ENCODE peak calls at places on chromosomes 12 and 14, in nine cellular contexts. One of them, this sample, is unnamed. For H3K36me3, the result is how much of the 10 kb centered on the place peaks cover.

GRCh38 chr14:20516921-20517320 is 11.6 kb downstream of the RNASE10 start:
- DNase-seq in cardiac muscle cell: no peak
- DNase-seq in PC-3: peak
- DNase-seq in heart left ventricle: no peak
- DNase-seq in tibial nerve: no peak
- DNase-seq in uterus: no peak
- DNase-seq in CD8-positive, alpha-beta T cell: no peak
- DNase-seq in left lung: no peak
- DNase-seq in Panc1: no peak
- DNase-seq in this sample: no peak

GRCh38 chr12:120055639-120056038 is 60.9 kb downstream of the RAB35 start:
- DNase-seq in cardiac muscle cell: no peak
- DNase-seq in PC-3: no peak
- DNase-seq in heart left ventricle: no peak
- DNase-seq in tibial nerve: no peak
- DNase-seq in uterus: no peak
- DNase-seq in CD8-positive, alpha-beta T cell: no peak
- DNase-seq in left lung: no peak
- DNase-seq in Panc1: no peak
- DNase-seq in this sample: no peak

GRCh38 chr14:83847102-83847501 is 1682.8 kb upstream of the FLRT2 start:
- DNase-seq in cardiac muscle cell: no peak
- DNase-seq in PC-3: no peak
- DNase-seq in heart left ventricle: no peak
- DNase-seq in tibial nerve: no peak
- DNase-seq in uterus: no peak
- DNase-seq in CD8-positive, alpha-beta T cell: no peak
- DNase-seq in left lung: no peak
- DNase-seq in Panc1: no peak
- DNase-seq in this sample: no peak

GRCh38 chr12:108666326-108666995 is 32.8 kb upstream of the SELPLG start:
- DNase-seq in cardiac muscle cell: no peak
- DNase-seq in PC-3: no peak
- DNase-seq in heart left ventricle: no peak
- DNase-seq in tibial nerve: peak
- DNase-seq in uterus: peak
- DNase-seq in CD8-positive, alpha-beta T cell: no peak
- DNase-seq in left lung: no peak
- DNase-seq in Panc1: no peak
- DNase-seq in this sample: no peak

GRCh38 chr12:111444706-111445310 is 39.1 kb downstream of the SH2B3 start:
- DNase-seq in cardiac muscle cell: peak
- DNase-seq in PC-3: no peak
- DNase-seq in heart left ventricle: peak
- DNase-seq in tibial nerve: peak
- DNase-seq in uterus: peak
- DNase-seq in CD8-positive, alpha-beta T cell: peak
- DNase-seq in left lung: peak
- DNase-seq in Panc1: no peak
- DNase-seq in this sample: peak

GRCh38 chr12:116697305-116698130 is 40.4 kb downstream of the SPRING1 start:
- DNase-seq in cardiac muscle cell: peak
- DNase-seq in PC-3: peak
- DNase-seq in heart left ventricle: no peak
- DNase-seq in tibial nerve: no peak
- DNase-seq in uterus: no peak
- DNase-seq in CD8-positive, alpha-beta T cell: no peak
- DNase-seq in left lung: no peak
- DNase-seq in Panc1: no peak
- DNase-seq in this sample: no peak

GRCh38 chr12:2395352-2395977 is 342.7 kb downstream of the CACNA1C start:
- DNase-seq in cardiac muscle cell: peak
- DNase-seq in PC-3: peak
- DNase-seq in heart left ventricle: peak
- DNase-seq in tibial nerve: peak
- DNase-seq in uterus: no peak
- DNase-seq in CD8-positive, alpha-beta T cell: peak
- DNase-seq in left lung: peak
- DNase-seq in Panc1: peak
- DNase-seq in this sample: no peak

GRCh38 chr14:99270491-99271287 is 1.3 kb downstream of the BCL11B start:
- DNase-seq in cardiac muscle cell: peak
- DNase-seq in PC-3: no peak
- DNase-seq in heart left ventricle: peak
- DNase-seq in tibial nerve: no peak
- DNase-seq in uterus: no peak
- DNase-seq in CD8-positive, alpha-beta T cell: peak
- DNase-seq in left lung: no peak
- DNase-seq in Panc1: no peak
- DNase-seq in this sample: no peak

GRCh38 chr14:36455241-36455627 is 64.8 kb downstream of the NKX2-1 start:
- DNase-seq in cardiac muscle cell: no peak
- DNase-seq in PC-3: no peak
- DNase-seq in heart left ventricle: no peak
- DNase-seq in tibial nerve: no peak
- DNase-seq in uterus: no peak
- DNase-seq in CD8-positive, alpha-beta T cell: no peak
- DNase-seq in left lung: no peak
- DNase-seq in Panc1: no peak
- DNase-seq in this sample: no peak

GRCh38 chr12:103841690-103842584 is 903 bp upstream of the NT5DC3 start:
- DNase-seq in cardiac muscle cell: no peak
- DNase-seq in PC-3: peak
- DNase-seq in heart left ventricle: peak
- DNase-seq in tibial nerve: no peak
- DNase-seq in uterus: peak
- DNase-seq in CD8-positive, alpha-beta T cell: peak
- DNase-seq in left lung: peak
- DNase-seq in Panc1: peak
- DNase-seq in this sample: no peak

GRCh38 chr14:96629558-96630222 is 127.5 kb downstream of the PAPOLA start:
- DNase-seq in cardiac muscle cell: no peak
- DNase-seq in PC-3: no peak
- DNase-seq in heart left ventricle: no peak
- DNase-seq in tibial nerve: no peak
- DNase-seq in uterus: no peak
- DNase-seq in CD8-positive, alpha-beta T cell: no peak
- DNase-seq in left lung: no peak
- DNase-seq in Panc1: no peak
- DNase-seq in this sample: no peak

GRCh38 chr14:50822501-50823042 is 8.4 kb downstream of the NIN start:
- DNase-seq in cardiac muscle cell: no peak
- DNase-seq in PC-3: no peak
- DNase-seq in heart left ventricle: no peak
- DNase-seq in tibial nerve: no peak
- DNase-seq in uterus: no peak
- DNase-seq in CD8-positive, alpha-beta T cell: no peak
- DNase-seq in left lung: no peak
- DNase-seq in Panc1: no peak
- DNase-seq in this sample: peak

GRCh38 chr14:59337151-59337611 is 128.0 kb downstream of the GPR135 start:
- DNase-seq in cardiac muscle cell: no peak
- DNase-seq in PC-3: no peak
- DNase-seq in heart left ventricle: peak
- DNase-seq in tibial nerve: peak
- DNase-seq in uterus: peak
- DNase-seq in CD8-positive, alpha-beta T cell: no peak
- DNase-seq in left lung: no peak
- DNase-seq in Panc1: no peak
- DNase-seq in this sample: no peak

GRCh38 chr12:16605666-16606116 is 271 bp downstream of the LMO3 start:
- DNase-seq in cardiac muscle cell: peak
- DNase-seq in PC-3: peak
- DNase-seq in heart left ventricle: no peak
- DNase-seq in tibial nerve: no peak
- DNase-seq in uterus: peak
- DNase-seq in CD8-positive, alpha-beta T cell: no peak
- DNase-seq in left lung: peak
- DNase-seq in Panc1: no peak
- DNase-seq in this sample: no peak

GRCh38 chr12:112796067-112796466 is 4.5 kb downstream of the RPH3A start:
- DNase-seq in cardiac muscle cell: no peak
- DNase-seq in PC-3: peak
- DNase-seq in heart left ventricle: no peak
- DNase-seq in tibial nerve: no peak
- DNase-seq in uterus: no peak
- DNase-seq in CD8-positive, alpha-beta T cell: no peak
- DNase-seq in left lung: no peak
- DNase-seq in Panc1: no peak
- DNase-seq in this sample: no peak

GRCh38 chr14:25122188-25122587 is 72.2 kb upstream of the STXBP6 start:
- DNase-seq in cardiac muscle cell: no peak
- DNase-seq in PC-3: no peak
- DNase-seq in heart left ventricle: no peak
- DNase-seq in tibial nerve: no peak
- DNase-seq in uterus: no peak
- DNase-seq in CD8-positive, alpha-beta T cell: no peak
- DNase-seq in left lung: no peak
- DNase-seq in Panc1: no peak
- DNase-seq in this sample: no peak

GRCh38 chr14:56118611-56119181 is 485 bp downstream of the PELI2 start:
- DNase-seq in cardiac muscle cell: no peak
- DNase-seq in PC-3: no peak
- DNase-seq in heart left ventricle: peak
- DNase-seq in tibial nerve: peak
- DNase-seq in uterus: peak
- DNase-seq in CD8-positive, alpha-beta T cell: peak
- DNase-seq in left lung: peak
- DNase-seq in Panc1: no peak
- DNase-seq in this sample: no peak

GRCh38 chr12:45669093-45669492 is 60.4 kb upstream of the ARID2 start:
- DNase-seq in cardiac muscle cell: no peak
- DNase-seq in PC-3: no peak
- DNase-seq in heart left ventricle: no peak
- DNase-seq in tibial nerve: no peak
- DNase-seq in uterus: no peak
- DNase-seq in CD8-positive, alpha-beta T cell: no peak
- DNase-seq in left lung: no peak
- DNase-seq in Panc1: no peak
- DNase-seq in this sample: peak

GRCh38 chr14:76550534-76550933 is 174.6 kb downstream of the ESRRB start:
- DNase-seq in cardiac muscle cell: no peak
- DNase-seq in PC-3: peak
- DNase-seq in heart left ventricle: no peak
- DNase-seq in tibial nerve: no peak
- DNase-seq in uterus: no peak
- DNase-seq in CD8-positive, alpha-beta T cell: no peak
- DNase-seq in left lung: no peak
- DNase-seq in Panc1: no peak
- DNase-seq in this sample: no peak

GRCh38 chr12:94100990-94101901 is 47.1 kb upstream of the PLXNC1 start:
- DNase-seq in cardiac muscle cell: peak
- DNase-seq in PC-3: peak
- DNase-seq in heart left ventricle: peak
- DNase-seq in tibial nerve: peak
- DNase-seq in uterus: peak
- DNase-seq in CD8-positive, alpha-beta T cell: peak
- DNase-seq in left lung: peak
- DNase-seq in Panc1: peak
- DNase-seq in this sample: peak

DNA sequence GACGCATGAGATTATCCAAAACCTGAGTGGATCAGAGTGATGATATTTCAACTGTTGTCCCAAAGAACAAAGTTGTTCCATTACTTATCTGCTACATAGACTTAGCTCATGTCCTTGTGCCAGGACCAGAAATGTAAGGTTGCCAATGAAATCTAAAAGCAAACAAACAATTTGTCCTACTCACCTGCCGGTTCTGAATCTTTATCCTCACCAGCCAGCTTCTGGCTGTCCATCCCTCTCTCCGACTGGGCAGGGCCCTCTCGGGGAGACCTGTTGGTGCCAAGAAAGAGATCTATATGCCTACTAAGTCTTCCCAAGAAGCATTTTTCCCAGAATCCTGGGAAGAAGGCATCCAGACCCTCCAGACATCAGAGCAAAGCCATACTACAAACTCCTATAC is 5.5 kb downstream of the KMT2D start:
- DNase-seq in cardiac muscle cell: no peak
- DNase-seq in PC-3: no peak
- DNase-seq in heart left ventricle: no peak
- DNase-seq in tibial nerve: no peak
- DNase-seq in uterus: no peak
- DNase-seq in CD8-positive, alpha-beta T cell: no peak
- DNase-seq in left lung: no peak
- DNase-seq in Panc1: no peak
- DNase-seq in this sample: no peak
- H3K36me3 ChIP-seq in cardiac muscle cell: under half
- H3K36me3 ChIP-seq in PC-3: under half
- H3K36me3 ChIP-seq in heart left ventricle: half or more
- H3K36me3 ChIP-seq in tibial nerve: under half
- H3K36me3 ChIP-seq in uterus: under half
- H3K36me3 ChIP-seq in CD8-positive, alpha-beta T cell: under half
- H3K36me3 ChIP-seq in left lung: half or more
- H3K36me3 ChIP-seq in Panc1: under half
- H3K36me3 ChIP-seq in this sample: under half

GRCh38 chr14:57378661-57379060 is 11.7 kb upstream of the NAA30 start:
- DNase-seq in cardiac muscle cell: no peak
- DNase-seq in PC-3: peak
- DNase-seq in heart left ventricle: no peak
- DNase-seq in tibial nerve: no peak
- DNase-seq in uterus: no peak
- DNase-seq in CD8-positive, alpha-beta T cell: no peak
- DNase-seq in left lung: no peak
- DNase-seq in Panc1: no peak
- DNase-seq in this sample: no peak
- TF ChIP-seq CTCF in cardiac muscle cell: no peak
- TF ChIP-seq CTCF in PC-3: peak
- TF ChIP-seq CTCF in heart left ventricle: no peak
- TF ChIP-seq CTCF in tibial nerve: no peak
- TF ChIP-seq CTCF in uterus: no peak
- TF ChIP-seq CTCF in CD8-positive, alpha-beta T cell: no peak
- TF ChIP-seq CTCF in left lung: no peak
- TF ChIP-seq CTCF in Panc1: no peak
- TF ChIP-seq CTCF in this sample: no peak

GRCh38 chr12:110382683-110383082 is 20.8 kb downstream of the ANAPC7 start:
- DNase-seq in cardiac muscle cell: no peak
- DNase-seq in PC-3: no peak
- DNase-seq in heart left ventricle: no peak
- DNase-seq in tibial nerve: no peak
- DNase-seq in uterus: no peak
- DNase-seq in CD8-positive, alpha-beta T cell: no peak
- DNase-seq in left lung: no peak
- DNase-seq in Panc1: no peak
- DNase-seq in this sample: no peak
- H3K36me3 ChIP-seq in cardiac muscle cell: half or more
- H3K36me3 ChIP-seq in PC-3: half or more
- H3K36me3 ChIP-seq in heart left ventricle: half or more
- H3K36me3 ChIP-seq in tibial nerve: half or more
- H3K36me3 ChIP-seq in uterus: under half
- H3K36me3 ChIP-seq in CD8-positive, alpha-beta T cell: half or more
- H3K36me3 ChIP-seq in left lung: half or more
- H3K36me3 ChIP-seq in Panc1: under half
- H3K36me3 ChIP-seq in this sample: under half

DNA sequence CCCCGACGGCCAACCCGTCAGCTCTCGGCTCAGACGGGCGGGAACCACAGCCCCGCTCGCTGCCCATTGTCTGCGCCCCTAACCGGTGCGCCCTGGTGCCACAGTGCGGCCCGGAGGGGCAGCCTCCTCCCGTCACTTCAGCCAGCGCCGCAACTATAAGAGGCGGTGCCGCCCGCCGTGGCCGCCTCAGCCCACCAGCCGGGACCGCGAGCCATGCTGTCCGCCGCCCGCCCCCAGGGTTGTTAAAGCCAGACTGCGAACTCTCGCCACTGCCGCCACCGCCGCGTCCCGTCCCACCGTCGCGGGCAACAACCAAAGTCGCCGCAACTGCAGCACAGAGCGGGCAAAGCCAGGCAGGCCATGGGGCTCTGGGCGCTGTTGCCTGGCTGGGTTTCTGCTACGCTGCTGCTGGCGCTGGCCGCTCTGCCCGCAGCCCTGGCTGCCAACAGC is at the start of gene WNT1:
- DNase-seq in cardiac muscle cell: no peak
- DNase-seq in PC-3: no peak
- DNase-seq in heart left ventricle: peak
- DNase-seq in tibial nerve: no peak
- DNase-seq in uterus: no peak
- DNase-seq in CD8-positive, alpha-beta T cell: no peak
- DNase-seq in left lung: peak
- DNase-seq in Panc1: no peak
- DNase-seq in this sample: no peak
- TF ChIP-seq CTCF in cardiac muscle cell: no peak
- TF ChIP-seq CTCF in PC-3: peak
- TF ChIP-seq CTCF in heart left ventricle: peak
- TF ChIP-seq CTCF in tibial nerve: peak
- TF ChIP-seq CTCF in uterus: no peak
- TF ChIP-seq CTCF in CD8-positive, alpha-beta T cell: peak
- TF ChIP-seq CTCF in left lung: no peak
- TF ChIP-seq CTCF in Panc1: peak
- TF ChIP-seq CTCF in this sample: no peak